ENCODE peak calls at places on chromosomes 11 and 22, in nine cellular contexts. One of them, this sample, is unnamed.

GRCh38 chr11:93396356-93396755 is 65.8 kb downstream of the DEUP1 start:
- DNase-seq in amniotic stem cell: no peak
- DNase-seq in NCI-H2081: no peak
- DNase-seq in activated B cell treated with CpG ODN at 0.5 μM for 24 hours: no peak
- DNase-seq in dorsolateral prefrontal cortex: no peak
- DNase-seq in fibroblast of pulmonary artery: no peak
- DNase-seq in stimulated activated CD8-positive, alpha-beta memory T cell treated with anti-CD3 and anti-CD28 coated beads, Interleukin-7, amount 100 ng/mL, for 24 hours: no peak
- DNase-seq in Daoy: no peak
- DNase-seq in cardiac muscle cell: no peak
- DNase-seq in this sample: no peak

GRCh38 chr11:134382830-134383229 is 29.2 kb downstream of the B3GAT1 start:
- DNase-seq in amniotic stem cell: no peak
- DNase-seq in NCI-H2081: no peak
- DNase-seq in activated B cell treated with CpG ODN at 0.5 μM for 24 hours: no peak
- DNase-seq in dorsolateral prefrontal cortex: no peak
- DNase-seq in fibroblast of pulmonary artery: no peak
- DNase-seq in stimulated activated CD8-positive, alpha-beta memory T cell treated with anti-CD3 and anti-CD28 coated beads, Interleukin-7, amount 100 ng/mL, for 24 hours: no peak
- DNase-seq in Daoy: no peak
- DNase-seq in cardiac muscle cell: no peak
- DNase-seq in this sample: no peak

GRCh38 chr22:38069372-38070249 is 12.4 kb downstream of the PICK1 start:
- DNase-seq in amniotic stem cell: no peak
- DNase-seq in NCI-H2081: peak; percentile 83
- DNase-seq in activated B cell treated with CpG ODN at 0.5 μM for 24 hours: no peak
- DNase-seq in dorsolateral prefrontal cortex: peak; percentile 88
- DNase-seq in fibroblast of pulmonary artery: peak; percentile 31
- DNase-seq in stimulated activated CD8-positive, alpha-beta memory T cell treated with anti-CD3 and anti-CD28 coated beads, Interleukin-7, amount 100 ng/mL, for 24 hours: no peak
- DNase-seq in Daoy: peak; percentile 38
- DNase-seq in cardiac muscle cell: peak; percentile 58
- DNase-seq in this sample: peak; percentile 85

GRCh38 chr11:111541209-111542061 is 915 bp downstream of the LAYN start:
- DNase-seq in amniotic stem cell: peak; percentile 84
- DNase-seq in NCI-H2081: no peak
- DNase-seq in activated B cell treated with CpG ODN at 0.5 μM for 24 hours: peak; percentile 20
- DNase-seq in dorsolateral prefrontal cortex: no peak
- DNase-seq in fibroblast of pulmonary artery: peak; percentile 84
- DNase-seq in stimulated activated CD8-positive, alpha-beta memory T cell treated with anti-CD3 and anti-CD28 coated beads, Interleukin-7, amount 100 ng/mL, for 24 hours: no peak
- DNase-seq in Daoy: peak; percentile 82
- DNase-seq in cardiac muscle cell: peak; percentile 94
- DNase-seq in this sample: peak; percentile 43

GRCh38 chr11:12832828-12833227 is 158.6 kb downstream of the TEAD1 start:
- DNase-seq in amniotic stem cell: no peak
- DNase-seq in NCI-H2081: no peak
- DNase-seq in activated B cell treated with CpG ODN at 0.5 μM for 24 hours: no peak
- DNase-seq in dorsolateral prefrontal cortex: no peak
- DNase-seq in fibroblast of pulmonary artery: no peak
- DNase-seq in stimulated activated CD8-positive, alpha-beta memory T cell treated with anti-CD3 and anti-CD28 coated beads, Interleukin-7, amount 100 ng/mL, for 24 hours: no peak
- DNase-seq in Daoy: no peak
- DNase-seq in cardiac muscle cell: no peak
- DNase-seq in this sample: no peak

GRCh38 chr11:64917663-64917995 is 620 bp upstream of the ATG2A start:
- DNase-seq in amniotic stem cell: no peak
- DNase-seq in NCI-H2081: no peak
- DNase-seq in activated B cell treated with CpG ODN at 0.5 μM for 24 hours: no peak
- DNase-seq in dorsolateral prefrontal cortex: no peak
- DNase-seq in fibroblast of pulmonary artery: no peak
- DNase-seq in stimulated activated CD8-positive, alpha-beta memory T cell treated with anti-CD3 and anti-CD28 coated beads, Interleukin-7, amount 100 ng/mL, for 24 hours: no peak
- DNase-seq in Daoy: no peak
- DNase-seq in cardiac muscle cell: no peak
- DNase-seq in this sample: no peak

GRCh38 chr11:45774023-45774655 is 30.8 kb upstream of the SLC35C1 start:
- DNase-seq in amniotic stem cell: no peak
- DNase-seq in NCI-H2081: no peak
- DNase-seq in activated B cell treated with CpG ODN at 0.5 μM for 24 hours: no peak
- DNase-seq in dorsolateral prefrontal cortex: no peak
- DNase-seq in fibroblast of pulmonary artery: no peak
- DNase-seq in stimulated activated CD8-positive, alpha-beta memory T cell treated with anti-CD3 and anti-CD28 coated beads, Interleukin-7, amount 100 ng/mL, for 24 hours: no peak
- DNase-seq in Daoy: no peak
- DNase-seq in cardiac muscle cell: no peak
- DNase-seq in this sample: no peak

GRCh38 chr11:107549253-107549953 is 16.1 kb downstream of the ALKBH8 start:
- DNase-seq in amniotic stem cell: peak; percentile 9
- DNase-seq in NCI-H2081: peak; percentile 20
- DNase-seq in activated B cell treated with CpG ODN at 0.5 μM for 24 hours: no peak
- DNase-seq in dorsolateral prefrontal cortex: no peak
- DNase-seq in fibroblast of pulmonary artery: peak; percentile 70
- DNase-seq in stimulated activated CD8-positive, alpha-beta memory T cell treated with anti-CD3 and anti-CD28 coated beads, Interleukin-7, amount 100 ng/mL, for 24 hours: no peak
- DNase-seq in Daoy: peak; percentile 41
- DNase-seq in cardiac muscle cell: peak; percentile 65
- DNase-seq in this sample: no peak

GRCh38 chr22:38707346-38707745 is 1.6 kb downstream of the GTPBP1 start:
- DNase-seq in amniotic stem cell: no peak
- DNase-seq in NCI-H2081: no peak
- DNase-seq in activated B cell treated with CpG ODN at 0.5 μM for 24 hours: no peak
- DNase-seq in dorsolateral prefrontal cortex: no peak
- DNase-seq in fibroblast of pulmonary artery: peak; percentile 58
- DNase-seq in stimulated activated CD8-positive, alpha-beta memory T cell treated with anti-CD3 and anti-CD28 coated beads, Interleukin-7, amount 100 ng/mL, for 24 hours: no peak
- DNase-seq in Daoy: peak; percentile 48
- DNase-seq in cardiac muscle cell: peak; percentile 33
- DNase-seq in this sample: no peak

GRCh38 chr22:29854432-29854831 is 16.4 kb upstream of the ASCC2 start:
- DNase-seq in amniotic stem cell: no peak
- DNase-seq in NCI-H2081: no peak
- DNase-seq in activated B cell treated with CpG ODN at 0.5 μM for 24 hours: no peak
- DNase-seq in dorsolateral prefrontal cortex: no peak
- DNase-seq in fibroblast of pulmonary artery: no peak
- DNase-seq in stimulated activated CD8-positive, alpha-beta memory T cell treated with anti-CD3 and anti-CD28 coated beads, Interleukin-7, amount 100 ng/mL, for 24 hours: no peak
- DNase-seq in Daoy: no peak
- DNase-seq in cardiac muscle cell: no peak
- DNase-seq in this sample: no peak

GRCh38 chr22:19065298-19065859 is 56.8 kb downstream of the DGCR2 start:
- DNase-seq in amniotic stem cell: no peak
- DNase-seq in NCI-H2081: no peak
- DNase-seq in activated B cell treated with CpG ODN at 0.5 μM for 24 hours: no peak
- DNase-seq in dorsolateral prefrontal cortex: no peak
- DNase-seq in fibroblast of pulmonary artery: no peak
- DNase-seq in stimulated activated CD8-positive, alpha-beta memory T cell treated with anti-CD3 and anti-CD28 coated beads, Interleukin-7, amount 100 ng/mL, for 24 hours: no peak
- DNase-seq in Daoy: no peak
- DNase-seq in cardiac muscle cell: no peak
- DNase-seq in this sample: no peak

GRCh38 chr11:70155386-70155785 is 47.7 kb upstream of the FADD start:
- DNase-seq in amniotic stem cell: no peak
- DNase-seq in NCI-H2081: no peak
- DNase-seq in activated B cell treated with CpG ODN at 0.5 μM for 24 hours: no peak
- DNase-seq in dorsolateral prefrontal cortex: no peak
- DNase-seq in fibroblast of pulmonary artery: no peak
- DNase-seq in stimulated activated CD8-positive, alpha-beta memory T cell treated with anti-CD3 and anti-CD28 coated beads, Interleukin-7, amount 100 ng/mL, for 24 hours: no peak
- DNase-seq in Daoy: no peak
- DNase-seq in cardiac muscle cell: no peak
- DNase-seq in this sample: no peak

GRCh38 chr22:45320326-45320976 is 10.7 kb downstream of the FAM118A start:
- DNase-seq in amniotic stem cell: no peak
- DNase-seq in NCI-H2081: no peak
- DNase-seq in activated B cell treated with CpG ODN at 0.5 μM for 24 hours: no peak
- DNase-seq in dorsolateral prefrontal cortex: no peak
- DNase-seq in fibroblast of pulmonary artery: no peak
- DNase-seq in stimulated activated CD8-positive, alpha-beta memory T cell treated with anti-CD3 and anti-CD28 coated beads, Interleukin-7, amount 100 ng/mL, for 24 hours: no peak
- DNase-seq in Daoy: no peak
- DNase-seq in cardiac muscle cell: peak; percentile 25
- DNase-seq in this sample: no peak

GRCh38 chr11:8102965-8103364 is 22.0 kb downstream of the TUB start:
- DNase-seq in amniotic stem cell: no peak
- DNase-seq in NCI-H2081: no peak
- DNase-seq in activated B cell treated with CpG ODN at 0.5 μM for 24 hours: no peak
- DNase-seq in dorsolateral prefrontal cortex: no peak
- DNase-seq in fibroblast of pulmonary artery: no peak
- DNase-seq in stimulated activated CD8-positive, alpha-beta memory T cell treated with anti-CD3 and anti-CD28 coated beads, Interleukin-7, amount 100 ng/mL, for 24 hours: no peak
- DNase-seq in Daoy: no peak
- DNase-seq in cardiac muscle cell: no peak
- DNase-seq in this sample: no peak

GRCh38 chr11:17541330-17541885 is 2.8 kb downstream of the USH1C start:
- DNase-seq in amniotic stem cell: no peak
- DNase-seq in NCI-H2081: no peak
- DNase-seq in activated B cell treated with CpG ODN at 0.5 μM for 24 hours: no peak
- DNase-seq in dorsolateral prefrontal cortex: no peak
- DNase-seq in fibroblast of pulmonary artery: no peak
- DNase-seq in stimulated activated CD8-positive, alpha-beta memory T cell treated with anti-CD3 and anti-CD28 coated beads, Interleukin-7, amount 100 ng/mL, for 24 hours: no peak
- DNase-seq in Daoy: no peak
- DNase-seq in cardiac muscle cell: no peak
- DNase-seq in this sample: no peak

This sample was measured in heart right ventricle.